ENCODE peak calls at places on chromosomes 5 and 9, in ten cellular contexts. W is omental fat pad; C is SK-N-SH treated with all-trans-retinoic acid at 6 μM for 48 hours; U is left lung; V is thoracic aorta; R is naive thymus-derived CD8-positive, alpha-beta T cell; O is activated CD8-positive, alpha-beta T cell treated with anti-CD3 and anti-CD28 coated beads for 36 hours; Y is central memory CD8-positive, alpha-beta T cell; G is activated CD8-positive, alpha-beta memory T cell treated with anti-CD3 and anti-CD28 coated beads, Interleukin-2, amount 10 ng/mL, durations not matched to agents 7 days and 5 days; A is gastroesophageal sphincter. Z is an unnamed sample.

GRCh38 chr5:111261610-111262009 is 37.4 kb downstream of the CAMK4 start:
- ATAC-seq in V (no peak), A (no peak), O (peak), R (no peak), C (no peak), U (no peak), W (no peak), G (no peak), Y (no peak), Z (no peak)

GRCh38 chr5:172857982-172858381 is 23.9 kb downstream of the ERGIC1 start:
- ATAC-seq in V (no peak), O (no peak), Y (no peak), A (no peak), R (no peak), C (no peak), W (no peak), U (no peak), G (no peak), Z (no peak)

GRCh38 chr5:40277161-40277906 is 402.4 kb upstream of the PTGER4 start:
- ATAC-seq in O (peak), V (no peak), U (no peak), W (no peak), R (peak), A (no peak), Y (no peak), G (peak), C (no peak), Z (no peak)

GRCh38 chr9:95443301-95443700 is 73.5 kb downstream of the PTCH1 start:
- ATAC-seq in G (no peak), R (no peak), Y (no peak), W (no peak), V (no peak), U (no peak), A (no peak), C (no peak), O (no peak), Z (no peak)

GRCh38 chr5:127923804-127924570 is 159.6 kb upstream of the SLC12A2 start:
- ATAC-seq in W (no peak), U (no peak), V (no peak), G (no peak), A (no peak), O (no peak), Y (no peak), R (no peak), C (no peak), Z (no peak)

GRCh38 chr5:174951151-174951780 is 226.9 kb downstream of the MSX2 start:
- ATAC-seq in O (peak), Y (peak), R (peak), C (peak), U (peak), G (peak), W (peak), A (peak), V (no peak), Z (peak)

GRCh38 chr5:57207007-57207653 is 33.3 kb downstream of the GPBP1 start:
- ATAC-seq in U (no peak), G (no peak), V (no peak), R (no peak), C (no peak), A (no peak), W (no peak), Y (no peak), O (no peak), Z (no peak)

GRCh38 chr9:88694625-88695024 is 159.6 kb downstream of the NXNL2 start:
- ATAC-seq in G (no peak), R (no peak), O (no peak), Y (no peak), C (no peak), V (no peak), A (no peak), W (no peak), U (peak), Z (no peak)

GRCh38 chr5:172235132-172235780 is 41.3 kb downstream of the EFCAB9 start:
- ATAC-seq in G (no peak), O (peak), U (peak), A (no peak), R (no peak), C (no peak), V (no peak), W (no peak), Y (no peak), Z (no peak)

GRCh38 chr9:69657269-69657668 is 14.9 kb downstream of the APBA1 start:
- ATAC-seq in W (no peak), O (no peak), Y (no peak), C (no peak), R (no peak), G (no peak), V (no peak), U (no peak), A (peak), Z (no peak)

GRCh38 chr5:62555930-62556329 is 22.7 kb upstream of the LRRC70 start:
- ATAC-seq in C (no peak), U (no peak), V (no peak), Y (no peak), O (no peak), W (no peak), G (no peak), A (no peak), R (no peak), Z (no peak)

GRCh38 chr5:10825897-10826644 is 65.0 kb upstream of the DAP start:
- ATAC-seq in Y (no peak), C (no peak), R (no peak), O (no peak), A (no peak), G (no peak), W (no peak), V (no peak), U (no peak), Z (no peak)

GRCh38 chr9:88378317-88378716 is 9.9 kb upstream of the SPIN1 start:
- ATAC-seq in O (no peak), W (no peak), C (no peak), Y (no peak), R (no peak), V (no peak), U (no peak), A (no peak), G (peak), Z (no peak)

GRCh38 chr9:69175488-69175872 is 1.4 kb downstream of the TJP2 start:
- ATAC-seq in V (no peak), U (no peak), Y (no peak), W (no peak), A (no peak), O (no peak), G (no peak), R (no peak), C (peak), Z (no peak)